ENCODE peak calls at places on chromosomes 4 and X, in ten cellular contexts. Q is right lobe of liver; S is CD8-positive, alpha-beta memory T cell; H is sigmoid colon; V is K562; X is tibial nerve; F is mammary epithelial cell; Y is Karpas-422; D is CD8-positive, alpha-beta T cell; Z is AG04450. E is an unnamed sample.

GRCh38 chr4:39497909-39498723 is 29.1 kb downstream of the UGDH start:
- DNase-seq in F (no peak), D (no peak), Y (no peak), H (no peak), X (no peak), Q (no peak), Z (no peak), S (no peak), V (no peak), E (no peak)

GRCh38 chrX:134026732-134027311 is 41.4 kb upstream of the GPC3 start:
- DNase-seq in Q (peak), D (no peak), H (peak), S (no peak), V (peak), X (peak), F (peak), Z (no peak), Y (no peak), E (no peak)

GRCh38 chr4:160406426-160406825 is 1303.5 kb downstream of the RAPGEF2 start:
- DNase-seq in Z (no peak), F (no peak), V (no peak), H (no peak), S (no peak), Y (no peak), X (no peak), D (no peak), Q (no peak), E (no peak)

GRCh38 chr4:17713779-17714178 is 67.6 kb downstream of the FAM184B start:
- DNase-seq in H (no peak), Y (no peak), Z (no peak), S (no peak), D (no peak), X (no peak), Q (no peak), V (no peak), F (no peak), E (no peak)

GRCh38 chr4:52780627-52781354 is 29.6 kb upstream of the ERVMER34-1 start:
- DNase-seq in Z (no peak), F (no peak), D (no peak), V (peak), S (no peak), Y (peak), X (no peak), H (no peak), Q (no peak), E (no peak)

GRCh38 chr4:183402771-183403170 is 41.7 kb upstream of the CDKN2AIP start:
- DNase-seq in Q (no peak), D (no peak), Y (no peak), Z (no peak), S (no peak), F (no peak), H (no peak), X (no peak), V (peak), E (no peak)

GRCh38 chr4:107044170-107044569 is 8.1 kb upstream of the DKK2 start:
- DNase-seq in V (no peak), S (no peak), Y (peak), F (no peak), Z (no peak), X (no peak), H (no peak), D (no peak), Q (no peak), E (no peak)

GRCh38 chr4:168449740-168450442 is 30.4 kb downstream of the DDX60L start:
- DNase-seq in Z (no peak), S (no peak), H (peak), V (peak), X (peak), Q (no peak), D (no peak), Y (no peak), F (peak), E (no peak)

GRCh38 chr4:66097271-66097670 is 427.0 kb upstream of the EPHA5 start:
- DNase-seq in V (no peak), Y (no peak), H (no peak), Z (no peak), X (no peak), D (no peak), F (no peak), Q (no peak), S (no peak), E (no peak)

GRCh38 chr4:121597346-121597934 is 99.3 kb downstream of the ANXA5 start:
- DNase-seq in Q (no peak), D (no peak), V (no peak), X (no peak), Z (no peak), S (no peak), F (peak), H (no peak), Y (no peak), E (no peak)

GRCh38 chrX:71619193-71619592 is 882 bp upstream of the CXCR3 start:
- DNase-seq in V (no peak), D (peak), Z (no peak), X (no peak), S (peak), F (no peak), H (no peak), Y (no peak), Q (no peak), E (no peak)

GRCh38 chrX:113330416-113330815 is 489.8 kb upstream of the AMOT start:
- DNase-seq in D (no peak), H (no peak), S (no peak), V (no peak), F (peak), X (no peak), Y (no peak), Z (no peak), Q (no peak), E (no peak)

GRCh38 chr4:135552131-135552530 is 1350.5 kb upstream of the PABPC4L start:
- DNase-seq in S (no peak), X (no peak), Q (no peak), D (no peak), H (no peak), V (no peak), F (no peak), Y (peak), Z (no peak), E (no peak)

GRCh38 chrX:427812-428725 is 41.4 kb upstream of the PPP2R3B start:
- DNase-seq in Z (no peak), H (peak), Y (no peak), X (no peak), F (no peak), S (no peak), V (peak), D (no peak), Q (no peak), E (no peak)

GRCh38 chr4:16573744-16574143 is 324.7 kb downstream of the LDB2 start:
- DNase-seq in F (no peak), V (no peak), X (peak), Y (no peak), D (no peak), Q (no peak), S (no peak), Z (peak), H (no peak), E (no peak)

GRCh38 chr4:137960371-137961050 is 281.6 kb downstream of the SLC7A11 start:
- DNase-seq in D (no peak), H (no peak), Z (peak), V (no peak), Y (no peak), F (peak), X (no peak), Q (no peak), S (no peak), E (no peak)

GRCh38 chr4:3430524-3430923 is 11.2 kb upstream of the HGFAC start:
- DNase-seq in F (no peak), V (no peak), D (no peak), X (no peak), Z (no peak), Y (no peak), H (no peak), Q (no peak), S (no peak), E (peak)

GRCh38 chr4:169270156-169270809 is 473 bp downstream of the SH3RF1 start:
- DNase-seq in S (no peak), X (peak), F (peak), H (peak), V (peak), D (no peak), Z (no peak), Q (peak), Y (peak), E (peak)

GRCh38 chrX:118727686-118728339 is 407 bp downstream of the IL13RA1 start:
- DNase-seq in Q (peak), Y (no peak), V (peak), D (no peak), S (peak), F (peak), H (no peak), Z (no peak), X (no peak), E (peak)

GRCh38 chr4:7766086-7766485 is 173.6 kb downstream of the AFAP1 start:
- DNase-seq in H (no peak), Q (no peak), X (no peak), V (no peak), F (no peak), Z (no peak), Y (no peak), D (no peak), S (no peak), E (no peak)

GRCh38 chrX:96776966-96777365 is 92.3 kb downstream of the DIAPH2 start:
- DNase-seq in X (no peak), V (no peak), F (no peak), H (no peak), Y (no peak), Z (no peak), Q (no peak), D (no peak), S (no peak), E (no peak)

GRCh38 chr4:3523146-3523627 is 9.0 kb downstream of the LRPAP1 start:
- DNase-seq in V (no peak), F (no peak), S (no peak), H (peak), Q (no peak), X (no peak), D (no peak), Z (no peak), Y (no peak), E (no peak)

GRCh38 chrX:15863944-15864491 is 9.4 kb upstream of the AP1S2 start:
- DNase-seq in Q (no peak), H (no peak), F (no peak), V (no peak), D (no peak), X (no peak), S (no peak), Z (no peak), Y (no peak), E (no peak)

GRCh38 chr4:17958185-17958584 is 63.4 kb downstream of the LCORL start:
- DNase-seq in X (no peak), V (no peak), H (no peak), Z (no peak), F (no peak), D (no peak), Y (no peak), Q (no peak), S (no peak), E (no peak)

GRCh38 chr4:1512738-1513660 is 106.8 kb upstream of the NKX1-1 start:
- DNase-seq in Q (no peak), X (no peak), Y (no peak), S (peak), V (peak), F (no peak), D (peak), H (no peak), Z (no peak), E (peak)

DNA sequence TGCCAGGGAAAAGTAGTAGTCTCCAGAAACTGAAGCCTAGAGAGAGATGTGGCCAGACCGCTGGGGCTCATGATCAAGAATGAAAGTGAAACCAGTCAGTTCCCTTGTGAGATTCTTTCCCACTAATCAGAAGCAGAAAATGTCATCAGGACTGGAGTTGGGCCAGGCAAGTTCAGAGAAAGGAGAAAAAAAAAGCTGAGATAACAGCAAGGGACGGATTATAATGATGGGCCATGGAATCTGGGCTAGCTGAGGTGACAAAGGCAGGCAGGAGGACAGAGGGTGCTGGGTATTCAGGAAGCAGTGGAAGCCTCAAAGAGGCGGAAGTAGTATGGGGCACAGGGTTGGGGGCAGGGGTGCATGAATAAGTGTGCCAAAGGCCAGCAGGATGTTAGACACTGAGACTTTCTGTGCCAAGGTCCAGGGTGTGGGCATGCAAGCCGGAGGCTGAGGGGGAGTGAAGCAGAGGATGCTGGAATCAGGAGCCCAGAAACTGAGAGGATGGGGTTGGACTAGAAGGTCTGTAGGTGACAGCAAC is 2.5 kb downstream of the CXorf38 start:
- DNase-seq in H (peak), Q (peak), X (peak), S (peak), Y (peak), Z (no peak), V (peak), D (peak), F (peak), E (peak)
- H3K27ac ChIP-seq in H (peak), Q (peak), X (peak), S (peak), Y (peak), Z (peak), V (peak), D (peak), F (peak), E (no peak)

DNA sequence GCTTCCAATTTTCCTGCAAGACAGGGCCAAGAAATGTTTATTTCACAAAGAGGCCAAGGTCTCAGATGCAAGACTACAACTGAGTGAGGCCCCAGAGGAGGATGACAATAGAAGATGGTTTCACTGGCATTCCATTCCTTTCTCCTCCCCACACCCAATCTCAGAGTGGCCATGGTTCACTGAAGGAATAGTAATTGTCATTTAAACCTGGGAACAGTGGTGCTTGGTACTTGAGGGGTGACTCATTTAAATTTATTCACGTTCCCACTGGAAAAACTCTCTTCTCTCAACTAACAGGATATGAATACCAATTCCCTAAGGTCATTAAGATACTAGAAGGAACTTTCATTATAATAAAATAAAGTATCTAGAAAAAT is 35.3 kb upstream of the CXCL8 start:
- DNase-seq in Y (no peak), Z (no peak), Q (no peak), F (peak), S (no peak), D (no peak), X (no peak), H (no peak), V (no peak), E (no peak)
- H3K27ac ChIP-seq in Y (no peak), Z (peak), Q (no peak), F (peak), S (no peak), D (no peak), X (peak), H (peak), V (peak), E (peak)

DNA sequence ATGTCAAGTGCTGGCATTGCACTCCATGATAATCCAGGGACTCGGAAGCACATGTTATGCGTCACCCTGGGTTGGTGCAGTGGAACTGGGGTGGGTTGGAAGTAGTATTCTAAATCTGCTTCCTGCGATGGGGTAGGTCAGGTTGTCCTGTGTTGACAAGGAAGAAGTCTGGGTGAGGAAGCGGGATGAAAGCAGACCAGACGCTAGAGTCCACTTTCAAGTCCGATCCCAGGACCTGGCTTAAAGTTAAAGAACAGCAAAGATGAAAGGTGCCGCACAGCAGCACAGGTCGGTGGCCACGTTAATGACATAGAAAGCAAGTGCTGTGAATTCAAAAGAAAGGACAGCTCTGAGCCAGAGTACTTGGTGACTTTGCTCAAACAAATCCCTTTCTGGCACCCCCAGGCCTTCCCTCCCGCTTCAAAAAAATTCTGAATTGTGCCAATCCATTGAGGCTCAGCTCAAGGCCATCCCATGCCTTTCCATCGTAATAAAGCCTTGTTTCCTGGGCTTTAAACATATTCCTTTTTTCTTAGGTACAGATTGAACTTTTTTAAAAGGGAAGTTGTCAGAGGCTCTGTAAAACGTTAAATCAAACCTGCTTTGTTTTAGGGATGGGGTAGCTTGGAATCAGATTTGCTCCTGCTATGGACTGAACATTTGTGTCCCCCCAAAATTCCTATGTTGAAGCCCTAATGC is 117.7 kb downstream of the PTTG2 start:
- DNase-seq in D (no peak), F (no peak), H (no peak), X (no peak), Q (no peak), S (no peak), Y (no peak), V (no peak), Z (no peak), E (no peak)
- H3K27ac ChIP-seq in D (no peak), F (no peak), H (no peak), X (peak), Q (peak), S (no peak), Y (no peak), V (no peak), Z (peak), E (peak)

GRCh38 chr4:151315212-151315886 is 10.1 kb downstream of the SH3D19 start:
- DNase-seq in V (no peak), Q (no peak), Y (no peak), H (no peak), X (no peak), D (no peak), Z (no peak), F (peak), S (no peak), E (no peak)
- H3K27ac ChIP-seq in V (no peak), Q (peak), Y (no peak), H (peak), X (peak), D (no peak), Z (no peak), F (peak), S (no peak), E (peak)

GRCh38 chr4:90127706-90128345 is 632 bp downstream of the CCSER1 start:
- DNase-seq in H (peak), Z (no peak), D (no peak), S (no peak), F (peak), Q (no peak), Y (no peak), X (no peak), V (no peak), E (peak)
- H3K27ac ChIP-seq in H (peak), Z (no peak), D (no peak), S (no peak), F (no peak), Q (peak), Y (no peak), X (peak), V (no peak), E (peak)

GRCh38 chr4:142404191-142404611 is 441.9 kb downstream of the INPP4B start:
- DNase-seq in H (no peak), Q (no peak), V (no peak), X (no peak), S (peak), Y (no peak), D (no peak), Z (no peak), F (peak), E (peak)
- H3K27ac ChIP-seq in H (peak), Q (no peak), V (no peak), X (peak), S (peak), Y (no peak), D (peak), Z (no peak), F (peak), E (peak)